ENCODE peak calls at places on chromosomes 5 and 9, in nine cellular contexts. One of them, this sample, is unnamed.

GRCh38 chr5:126178521-126178920 is 244.7 kb upstream of the GRAMD2B start:
- DNase-seq in PC-3: no peak
- DNase-seq in nephron progenitor cell: no peak
- DNase-seq in AG09319: peak; percentile 25
- DNase-seq in heart right ventricle: peak; percentile 42
- DNase-seq in bronchial epithelial cell: no peak
- DNase-seq in fibroblast of mammary gland: peak; percentile 84
- DNase-seq in kidney: no peak
- DNase-seq in astrocyte of the spinal cord: peak; percentile 68
- DNase-seq in this sample: peak; percentile 99

GRCh38 chr9:104944356-104944755 is 16.4 kb upstream of the ABCA1 start:
- DNase-seq in nephron progenitor cell: no peak
- DNase-seq in fibroblast of mammary gland: no peak
- DNase-seq in AG09319: no peak
- DNase-seq in heart right ventricle: no peak
- DNase-seq in bronchial epithelial cell: no peak
- DNase-seq in kidney: no peak
- DNase-seq in PC-3: no peak
- DNase-seq in astrocyte of the spinal cord: no peak
- DNase-seq in this sample: no peak

GRCh38 chr9:27303219-27303618 is 6.3 kb upstream of the EQTN start:
- DNase-seq in nephron progenitor cell: peak; percentile 6
- DNase-seq in astrocyte of the spinal cord: no peak
- DNase-seq in kidney: no peak
- DNase-seq in bronchial epithelial cell: no peak
- DNase-seq in fibroblast of mammary gland: peak; percentile 50
- DNase-seq in PC-3: peak; percentile 30
- DNase-seq in heart right ventricle: no peak
- DNase-seq in AG09319: no peak
- DNase-seq in this sample: peak; percentile 5

GRCh38 chr5:141475625-141476131 is at the start of gene PCDHGC3:
- DNase-seq in heart right ventricle: peak; percentile 94
- DNase-seq in PC-3: no peak
- DNase-seq in fibroblast of mammary gland: peak; percentile 95
- DNase-seq in kidney: peak; percentile 97
- DNase-seq in bronchial epithelial cell: peak; percentile 88
- DNase-seq in nephron progenitor cell: peak; percentile 69
- DNase-seq in AG09319: peak; percentile 88
- DNase-seq in astrocyte of the spinal cord: peak; percentile 97
- DNase-seq in this sample: peak; percentile 90

GRCh38 chr5:103232393-103232999 is 26.1 kb upstream of the MACIR start:
- DNase-seq in astrocyte of the spinal cord: peak; percentile 53
- DNase-seq in AG09319: no peak
- DNase-seq in kidney: no peak
- DNase-seq in bronchial epithelial cell: peak; percentile 47
- DNase-seq in PC-3: peak; percentile 77
- DNase-seq in fibroblast of mammary gland: peak; percentile 55
- DNase-seq in nephron progenitor cell: no peak
- DNase-seq in heart right ventricle: peak; percentile 12
- DNase-seq in this sample: no peak

GRCh38 chr9:99873531-99873930 is 32.9 kb upstream of the STX17 start:
- DNase-seq in AG09319: no peak
- DNase-seq in kidney: no peak
- DNase-seq in fibroblast of mammary gland: peak; percentile 85
- DNase-seq in astrocyte of the spinal cord: peak; percentile 75
- DNase-seq in PC-3: peak; percentile 83
- DNase-seq in heart right ventricle: no peak
- DNase-seq in nephron progenitor cell: no peak
- DNase-seq in bronchial epithelial cell: peak; percentile 86
- DNase-seq in this sample: no peak

GRCh38 chr5:36719266-36719665 is 112.9 kb downstream of the SLC1A3 start:
- DNase-seq in bronchial epithelial cell: no peak
- DNase-seq in heart right ventricle: no peak
- DNase-seq in nephron progenitor cell: no peak
- DNase-seq in kidney: no peak
- DNase-seq in PC-3: no peak
- DNase-seq in fibroblast of mammary gland: no peak
- DNase-seq in AG09319: no peak
- DNase-seq in astrocyte of the spinal cord: no peak
- DNase-seq in this sample: no peak

GRCh38 chr9:127741831-127742434 is 6.8 kb upstream of the TOR2A start:
- DNase-seq in heart right ventricle: peak; percentile 76
- DNase-seq in kidney: peak; percentile 84
- DNase-seq in fibroblast of mammary gland: peak; percentile 48
- DNase-seq in bronchial epithelial cell: peak; percentile 19
- DNase-seq in PC-3: no peak
- DNase-seq in astrocyte of the spinal cord: peak; percentile 37
- DNase-seq in nephron progenitor cell: peak; percentile 97
- DNase-seq in AG09319: no peak
- DNase-seq in this sample: peak; percentile 19

GRCh38 chr9:2228132-2228531 is 213.0 kb downstream of the SMARCA2 start:
- DNase-seq in astrocyte of the spinal cord: no peak
- DNase-seq in PC-3: no peak
- DNase-seq in bronchial epithelial cell: no peak
- DNase-seq in fibroblast of mammary gland: peak; percentile 23
- DNase-seq in nephron progenitor cell: peak; percentile 17
- DNase-seq in heart right ventricle: no peak
- DNase-seq in kidney: no peak
- DNase-seq in AG09319: no peak
- DNase-seq in this sample: no peak

DNA sequence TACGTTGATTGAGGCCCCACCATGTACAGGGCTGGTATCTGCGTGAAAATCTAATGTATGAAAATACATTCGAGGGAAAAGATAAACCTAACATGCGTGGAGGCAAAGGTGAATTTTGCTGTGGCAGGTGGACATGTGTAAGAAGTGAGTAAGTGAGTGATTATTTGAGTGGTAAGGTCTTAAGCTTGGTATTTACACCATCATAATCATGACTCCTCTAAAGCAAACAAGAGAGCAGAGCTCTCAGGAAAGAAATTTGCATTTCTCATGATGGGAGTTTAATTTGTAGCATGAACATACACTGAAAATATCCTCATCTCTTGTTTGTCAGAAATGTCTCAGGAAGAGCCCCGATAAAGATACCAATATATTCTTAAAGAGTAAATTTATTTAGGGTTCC is 260.6 kb downstream of the PSAT1 start:
- DNase-seq in fibroblast of mammary gland: no peak
- DNase-seq in AG09319: no peak
- DNase-seq in astrocyte of the spinal cord: no peak
- DNase-seq in kidney: no peak
- DNase-seq in bronchial epithelial cell: no peak
- DNase-seq in PC-3: peak; percentile 53
- DNase-seq in nephron progenitor cell: no peak
- DNase-seq in heart right ventricle: no peak
- DNase-seq in this sample: no peak
- TF ChIP-seq CTCF in fibroblast of mammary gland: no peak
- TF ChIP-seq CTCF in AG09319: no peak
- TF ChIP-seq CTCF in astrocyte of the spinal cord: no peak
- TF ChIP-seq CTCF in kidney: no peak
- TF ChIP-seq CTCF in bronchial epithelial cell: no peak
- TF ChIP-seq CTCF in PC-3: no peak
- TF ChIP-seq CTCF in nephron progenitor cell: no peak
- TF ChIP-seq CTCF in heart right ventricle: no peak
- TF ChIP-seq CTCF in this sample: no peak

DNA sequence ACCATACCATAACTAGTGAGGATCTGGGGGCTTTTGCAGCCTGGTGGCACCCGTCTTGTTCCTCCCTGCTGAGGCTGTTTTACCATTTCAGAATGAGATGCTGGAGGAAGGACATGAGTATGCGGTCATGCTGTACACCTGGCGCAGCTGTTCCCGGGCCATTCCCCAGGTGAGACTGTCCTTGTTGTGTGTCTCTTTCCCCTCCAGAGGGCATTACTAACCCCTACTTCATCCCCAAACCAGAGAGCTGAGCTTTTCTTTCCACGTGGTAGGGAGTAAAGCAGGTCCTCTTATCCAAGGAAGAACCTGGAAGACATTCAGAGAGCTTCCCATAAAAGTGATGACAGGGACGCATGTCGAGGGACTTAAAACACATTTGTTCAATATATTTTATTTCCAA is 28.8 kb downstream of the CYFIP2 start:
- DNase-seq in fibroblast of mammary gland: no peak
- DNase-seq in PC-3: peak; percentile 40
- DNase-seq in bronchial epithelial cell: no peak
- DNase-seq in AG09319: no peak
- DNase-seq in heart right ventricle: no peak
- DNase-seq in astrocyte of the spinal cord: no peak
- DNase-seq in kidney: no peak
- DNase-seq in nephron progenitor cell: no peak
- DNase-seq in this sample: no peak
- TF ChIP-seq CTCF in fibroblast of mammary gland: no peak
- TF ChIP-seq CTCF in PC-3: peak; percentile 60
- TF ChIP-seq CTCF in bronchial epithelial cell: no peak
- TF ChIP-seq CTCF in AG09319: no peak
- TF ChIP-seq CTCF in heart right ventricle: no peak
- TF ChIP-seq CTCF in astrocyte of the spinal cord: no peak
- TF ChIP-seq CTCF in kidney: no peak
- TF ChIP-seq CTCF in nephron progenitor cell: no peak
- TF ChIP-seq CTCF in this sample: no peak

GRCh38 chr5:127536687-127537086 is 19.2 kb downstream of the PRRC1 start:
- DNase-seq in nephron progenitor cell: no peak
- DNase-seq in bronchial epithelial cell: peak; percentile 26
- DNase-seq in AG09319: no peak
- DNase-seq in astrocyte of the spinal cord: peak; percentile 21
- DNase-seq in PC-3: peak; percentile 25
- DNase-seq in fibroblast of mammary gland: peak; percentile 17
- DNase-seq in heart right ventricle: no peak
- DNase-seq in kidney: no peak
- DNase-seq in this sample: no peak
- TF ChIP-seq CTCF in nephron progenitor cell: peak; percentile 40
- TF ChIP-seq CTCF in bronchial epithelial cell: peak; percentile 4
- TF ChIP-seq CTCF in AG09319: peak; percentile 28
- TF ChIP-seq CTCF in astrocyte of the spinal cord: peak; percentile 31
- TF ChIP-seq CTCF in PC-3: peak; percentile 69
- TF ChIP-seq CTCF in fibroblast of mammary gland: peak; percentile 27
- TF ChIP-seq CTCF in heart right ventricle: no peak
- TF ChIP-seq CTCF in kidney: no peak
- TF ChIP-seq CTCF in this sample: peak; percentile 23

GRCh38 chr5:147559725-147560124 is 49.9 kb upstream of the DPYSL3 start:
- DNase-seq in fibroblast of mammary gland: no peak
- DNase-seq in kidney: no peak
- DNase-seq in bronchial epithelial cell: peak; percentile 5
- DNase-seq in heart right ventricle: no peak
- DNase-seq in nephron progenitor cell: no peak
- DNase-seq in astrocyte of the spinal cord: peak; percentile 58
- DNase-seq in AG09319: no peak
- DNase-seq in PC-3: no peak
- DNase-seq in this sample: no peak
- TF ChIP-seq CTCF in fibroblast of mammary gland: peak; percentile 14
- TF ChIP-seq CTCF in kidney: no peak
- TF ChIP-seq CTCF in bronchial epithelial cell: peak; percentile 9
- TF ChIP-seq CTCF in heart right ventricle: no peak
- TF ChIP-seq CTCF in nephron progenitor cell: no peak
- TF ChIP-seq CTCF in astrocyte of the spinal cord: peak; percentile 34
- TF ChIP-seq CTCF in AG09319: peak; percentile 15
- TF ChIP-seq CTCF in PC-3: peak; percentile 19
- TF ChIP-seq CTCF in this sample: peak; percentile 36

DNA sequence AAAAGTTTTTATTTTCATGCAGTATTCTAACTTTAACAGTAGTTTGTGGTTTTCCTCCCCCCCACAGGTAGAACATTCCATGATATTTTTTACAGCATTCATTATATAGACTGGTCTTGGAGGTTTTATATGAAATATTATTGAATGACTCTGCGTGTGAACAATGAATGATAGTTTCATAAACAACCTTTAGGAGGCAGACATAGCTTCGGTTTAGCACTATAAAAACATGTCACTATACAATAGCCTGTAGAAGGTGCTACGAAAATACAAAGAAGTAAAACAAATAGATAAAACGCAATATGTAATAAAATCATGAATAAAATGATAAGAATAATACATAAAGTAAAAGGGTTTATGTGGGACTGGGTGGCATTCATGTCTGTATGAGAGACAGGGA is 8.5 kb downstream of the KLF4 start:
- DNase-seq in bronchial epithelial cell: peak; percentile 49
- DNase-seq in AG09319: no peak
- DNase-seq in heart right ventricle: no peak
- DNase-seq in astrocyte of the spinal cord: no peak
- DNase-seq in PC-3: peak; percentile 38
- DNase-seq in nephron progenitor cell: no peak
- DNase-seq in kidney: no peak
- DNase-seq in fibroblast of mammary gland: peak; percentile 35
- DNase-seq in this sample: no peak
- TF ChIP-seq CTCF in bronchial epithelial cell: no peak
- TF ChIP-seq CTCF in AG09319: no peak
- TF ChIP-seq CTCF in heart right ventricle: no peak
- TF ChIP-seq CTCF in astrocyte of the spinal cord: peak; percentile 9
- TF ChIP-seq CTCF in PC-3: peak; percentile 51
- TF ChIP-seq CTCF in nephron progenitor cell: no peak
- TF ChIP-seq CTCF in kidney: no peak
- TF ChIP-seq CTCF in fibroblast of mammary gland: peak; percentile 23
- TF ChIP-seq CTCF in this sample: no peak

This sample was measured in retinal pigment epithelial cell.